ENCODE peak calls at places on chromosomes 12 and 14, in four cellular contexts. One of them, this sample, is unnamed.

GRCh38 chr12:104966677-104967076 is 8.6 kb upstream of the SLC41A2 start:
- DNase-seq in natural killer cell: no peak
- DNase-seq in mesothelial cell of epicardium: no peak
- DNase-seq in left lung: no peak
- DNase-seq in this sample: no peak

GRCh38 chr12:118633071-118633470 is 256.7 kb downstream of the SUDS3 start:
- DNase-seq in mesothelial cell of epicardium: no peak
- DNase-seq in left lung: no peak
- DNase-seq in natural killer cell: no peak
- DNase-seq in this sample: no peak

GRCh38 chr12:75560167-75560566 is 48.8 kb upstream of the KRR1 start:
- DNase-seq in mesothelial cell of epicardium: no peak
- DNase-seq in left lung: no peak
- DNase-seq in natural killer cell: no peak
- DNase-seq in this sample: no peak

GRCh38 chr14:96497087-96497486 is 5.1 kb upstream of the PAPOLA start:
- DNase-seq in natural killer cell: no peak
- DNase-seq in mesothelial cell of epicardium: no peak
- DNase-seq in left lung: no peak
- DNase-seq in this sample: no peak

GRCh38 chr14:104515059-104515810 is 64.3 kb upstream of the C14orf180 start:
- DNase-seq in mesothelial cell of epicardium: no peak
- DNase-seq in left lung: no peak
- DNase-seq in natural killer cell: no peak
- DNase-seq in this sample: no peak

GRCh38 chr12:89732511-89732910 is 23.9 kb upstream of the ATP2B1 start:
- DNase-seq in mesothelial cell of epicardium: no peak
- DNase-seq in left lung: no peak
- DNase-seq in natural killer cell: no peak
- DNase-seq in this sample: no peak

GRCh38 chr14:32694795-32695449 is 243.8 kb upstream of the NPAS3 start:
- DNase-seq in mesothelial cell of epicardium: no peak
- DNase-seq in left lung: no peak
- DNase-seq in natural killer cell: no peak
- DNase-seq in this sample: no peak

GRCh38 chr14:64605926-64606685 is 56.3 kb downstream of the PPP1R36 start:
- DNase-seq in mesothelial cell of epicardium: no peak
- DNase-seq in natural killer cell: no peak
- DNase-seq in left lung: no peak
- DNase-seq in this sample: no peak

GRCh38 chr14:90691627-90692026 is 124.6 kb downstream of the TTC7B start:
- DNase-seq in natural killer cell: no peak
- DNase-seq in mesothelial cell of epicardium: no peak
- DNase-seq in left lung: no peak
- DNase-seq in this sample: no peak

GRCh38 chr14:92487513-92488133 is 26.0 kb upstream of the RIN3 start:
- DNase-seq in left lung: no peak
- DNase-seq in natural killer cell: no peak
- DNase-seq in mesothelial cell of epicardium: no peak
- DNase-seq in this sample: no peak

GRCh38 chr12:98939350-98939749 is 294.3 kb downstream of the APAF1 start:
- DNase-seq in natural killer cell: no peak
- DNase-seq in mesothelial cell of epicardium: no peak
- DNase-seq in left lung: no peak
- DNase-seq in this sample: no peak

GRCh38 chr12:66118240-66118891 is 12.2 kb downstream of the LLPH start:
- DNase-seq in natural killer cell: no peak
- DNase-seq in mesothelial cell of epicardium: no peak
- DNase-seq in left lung: no peak
- DNase-seq in this sample: no peak

GRCh38 chr12:102067574-102068258 is 5.9 kb upstream of the WASHC3 start:
- DNase-seq in left lung: no peak
- DNase-seq in mesothelial cell of epicardium: no peak
- DNase-seq in natural killer cell: no peak
- DNase-seq in this sample: no peak

GRCh38 chr12:31323466-31324115 is 2.4 kb downstream of the SINHCAF start:
- DNase-seq in natural killer cell: peak; percentile 54
- DNase-seq in left lung: peak; percentile 57
- DNase-seq in mesothelial cell of epicardium: no peak
- DNase-seq in this sample: peak; percentile 33

GRCh38 chr14:67932708-67933107 is 113.1 kb downstream of the RAD51B start:
- DNase-seq in left lung: no peak
- DNase-seq in natural killer cell: no peak
- DNase-seq in mesothelial cell of epicardium: no peak
- DNase-seq in this sample: no peak

GRCh38 chr14:34043627-34044372 is 92.9 kb upstream of the EGLN3 start:
- DNase-seq in left lung: no peak
- DNase-seq in mesothelial cell of epicardium: no peak
- DNase-seq in natural killer cell: peak; percentile 56
- DNase-seq in this sample: peak; percentile 49

GRCh38 chr14:95490127-95490526 is 26.3 kb downstream of the SYNE3 start:
- DNase-seq in left lung: no peak
- DNase-seq in mesothelial cell of epicardium: no peak
- DNase-seq in natural killer cell: no peak
- DNase-seq in this sample: no peak

GRCh38 chr14:26394114-26394855 is 203.5 kb downstream of the NOVA1 start:
- DNase-seq in mesothelial cell of epicardium: peak; percentile 33
- DNase-seq in left lung: no peak
- DNase-seq in natural killer cell: no peak
- DNase-seq in this sample: no peak

GRCh38 chr12:6956332-6956727 is 5.2 kb downstream of the PTPN6 start:
- DNase-seq in left lung: no peak
- DNase-seq in mesothelial cell of epicardium: no peak
- DNase-seq in natural killer cell: peak; percentile 73
- DNase-seq in this sample: no peak

GRCh38 chr12:108594-108993 is 42.0 kb downstream of the IQSEC3 start:
- DNase-seq in left lung: no peak
- DNase-seq in mesothelial cell of epicardium: no peak
- DNase-seq in natural killer cell: no peak
- DNase-seq in this sample: no peak

GRCh38 chr12:120998435-120998834 is 17.9 kb downstream of the C12orf43 start:
- DNase-seq in natural killer cell: no peak
- DNase-seq in mesothelial cell of epicardium: no peak
- DNase-seq in left lung: no peak
- DNase-seq in this sample: no peak

GRCh38 chr14:88553886-88554457 is 835 bp downstream of the PTPN21 start:
- DNase-seq in natural killer cell: no peak
- DNase-seq in left lung: no peak
- DNase-seq in mesothelial cell of epicardium: no peak
- DNase-seq in this sample: no peak

GRCh38 chr12:54603173-54603814 is 14.8 kb upstream of the PPP1R1A start:
- DNase-seq in left lung: no peak
- DNase-seq in mesothelial cell of epicardium: no peak
- DNase-seq in natural killer cell: peak; percentile 41
- DNase-seq in this sample: peak; percentile 51

GRCh38 chr14:92259613-92260357 is 63.2 kb upstream of the SLC24A4 start:
- DNase-seq in mesothelial cell of epicardium: no peak
- DNase-seq in left lung: no peak
- DNase-seq in natural killer cell: no peak
- DNase-seq in this sample: no peak

GRCh38 chr14:68248481-68249255 is 429.1 kb downstream of the RAD51B start:
- DNase-seq in left lung: peak; percentile 38
- DNase-seq in mesothelial cell of epicardium: no peak
- DNase-seq in natural killer cell: no peak
- DNase-seq in this sample: peak; percentile 1

GRCh38 chr14:88551936-88552565 is 2.8 kb downstream of the PTPN21 start:
- DNase-seq in natural killer cell: no peak
- DNase-seq in left lung: no peak
- DNase-seq in mesothelial cell of epicardium: no peak
- DNase-seq in this sample: no peak

GRCh38 chr12:52022841-52023181 is 16.1 kb downstream of the TAMALIN start:
- DNase-seq in mesothelial cell of epicardium: no peak
- DNase-seq in natural killer cell: no peak
- DNase-seq in left lung: no peak
- DNase-seq in this sample: no peak

GRCh38 chr14:100532916-100533630 is 54.1 kb downstream of the BEGAIN start:
- DNase-seq in mesothelial cell of epicardium: peak; percentile 7
- DNase-seq in natural killer cell: peak; percentile 13
- DNase-seq in left lung: peak; percentile 45
- DNase-seq in this sample: no peak

GRCh38 chr14:95877633-95878032 is 1.0 kb downstream of the TUNAR start:
- DNase-seq in mesothelial cell of epicardium: no peak
- DNase-seq in left lung: no peak
- DNase-seq in natural killer cell: no peak
- DNase-seq in this sample: no peak

GRCh38 chr12:7989827-7990491 is 42.6 kb upstream of the FOXJ2 start:
- DNase-seq in natural killer cell: peak; percentile 52
- DNase-seq in left lung: peak; percentile 85
- DNase-seq in mesothelial cell of epicardium: no peak
- DNase-seq in this sample: peak; percentile 43

GRCh38 chr14:60654303-60654925 is 5.1 kb upstream of the SIX1 start:
- DNase-seq in natural killer cell: no peak
- DNase-seq in mesothelial cell of epicardium: no peak
- DNase-seq in left lung: no peak
- DNase-seq in this sample: no peak

GRCh38 chr12:62785941-62786559 is 148.9 kb downstream of the PPM1H start:
- DNase-seq in left lung: peak; percentile 62
- DNase-seq in mesothelial cell of epicardium: no peak
- DNase-seq in natural killer cell: no peak
- DNase-seq in this sample: no peak

GRCh38 chr12:109910254-109910968 is 10.3 kb downstream of the TCHP start:
- DNase-seq in left lung: no peak
- DNase-seq in mesothelial cell of epicardium: no peak
- DNase-seq in natural killer cell: no peak
- DNase-seq in this sample: no peak
- TF ChIP-seq CTCF in left lung: no peak
- TF ChIP-seq CTCF in mesothelial cell of epicardium: no peak
- TF ChIP-seq CTCF in natural killer cell: no peak
- TF ChIP-seq CTCF in this sample: no peak

GRCh38 chr12:132243596-132244289 is 85.6 kb downstream of the GALNT9 start:
- DNase-seq in left lung: no peak
- DNase-seq in mesothelial cell of epicardium: no peak
- DNase-seq in natural killer cell: no peak
- DNase-seq in this sample: no peak
- TF ChIP-seq CTCF in left lung: no peak
- TF ChIP-seq CTCF in mesothelial cell of epicardium: no peak
- TF ChIP-seq CTCF in natural killer cell: no peak
- TF ChIP-seq CTCF in this sample: no peak

GRCh38 chr14:86961106-86961716 is 1031.8 kb downstream of the GALC start:
- DNase-seq in left lung: no peak
- DNase-seq in natural killer cell: no peak
- DNase-seq in mesothelial cell of epicardium: no peak
- DNase-seq in this sample: no peak
- TF ChIP-seq CTCF in left lung: no peak
- TF ChIP-seq CTCF in natural killer cell: no peak
- TF ChIP-seq CTCF in mesothelial cell of epicardium: peak; percentile 23
- TF ChIP-seq CTCF in this sample: no peak

GRCh38 chr14:99116741-99117295 is 155.2 kb downstream of the BCL11B start:
- DNase-seq in left lung: no peak
- DNase-seq in natural killer cell: no peak
- DNase-seq in mesothelial cell of epicardium: no peak
- DNase-seq in this sample: no peak

GRCh38 chr14:99118946-99119345 is 153.1 kb downstream of the BCL11B start:
- DNase-seq in natural killer cell: no peak
- DNase-seq in left lung: no peak
- DNase-seq in mesothelial cell of epicardium: no peak
- DNase-seq in this sample: no peak

GRCh38 chr14:99119554-99119953 is 152.4 kb downstream of the BCL11B start:
- DNase-seq in mesothelial cell of epicardium: no peak
- DNase-seq in left lung: no peak
- DNase-seq in natural killer cell: no peak
- DNase-seq in this sample: no peak

GRCh38 chr14:99117671-99118045 is 154.3 kb downstream of the BCL11B start:
- DNase-seq in mesothelial cell of epicardium: no peak
- DNase-seq in left lung: no peak
- DNase-seq in natural killer cell: no peak
- DNase-seq in this sample: no peak

DNA sequence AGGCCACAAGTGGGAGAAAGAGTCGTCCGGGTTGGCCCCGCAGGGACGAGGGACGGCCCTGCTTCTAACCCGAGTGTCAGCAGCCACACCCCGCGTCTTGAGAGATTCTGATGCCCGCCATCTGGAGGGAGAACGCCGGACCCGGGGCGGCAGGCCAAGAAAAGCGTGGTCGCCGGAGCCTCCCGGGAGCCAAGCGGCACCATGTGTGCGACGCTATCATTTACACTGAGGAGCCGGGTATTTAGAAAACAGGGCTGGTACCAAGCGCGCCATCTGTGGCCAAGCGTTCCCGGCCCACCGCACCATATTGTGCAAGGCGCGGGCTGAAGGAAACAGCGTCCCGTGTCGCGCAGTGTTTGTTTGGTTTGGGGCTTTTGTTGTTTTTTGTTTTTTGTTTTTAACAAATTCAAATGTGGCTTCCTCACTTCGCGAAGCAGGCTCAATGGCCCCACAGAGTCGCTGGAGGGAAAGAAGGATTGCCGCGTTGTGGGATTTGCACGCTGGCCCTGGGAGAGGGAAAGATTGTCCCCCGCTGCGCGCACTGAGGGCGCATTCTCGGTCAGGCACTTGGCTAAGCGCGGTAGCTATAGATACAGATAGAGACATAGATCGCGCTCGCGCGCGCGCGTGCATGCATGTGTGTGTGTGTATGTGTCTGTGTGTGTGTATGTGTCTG is 153.8 kb downstream of the BCL11B start:
- DNase-seq in natural killer cell: no peak
- DNase-seq in left lung: no peak
- DNase-seq in mesothelial cell of epicardium: no peak
- DNase-seq in this sample: no peak
- TF ChIP-seq CTCF in natural killer cell: no peak
- TF ChIP-seq CTCF in left lung: no peak
- TF ChIP-seq CTCF in mesothelial cell of epicardium: no peak
- TF ChIP-seq CTCF in this sample: no peak